ENCODE peak calls at places on chromosomes 3 and 15, in four cellular contexts. D is B cell; V is activated naive CD8-positive, alpha-beta T cell treated with anti-CD3 and anti-CD28 coated beads, Interleukin-2, amount 50 U/mL, for 16 hours; J is RPMI7951. R is an unnamed sample.

GRCh38 chr3:183437696-183438564 is 9.5 kb upstream of the MCF2L2 start:
- DNase-seq in V (no peak), D (no peak), J (no peak), R (no peak)

GRCh38 chr3:115960799-115961198 is 337.5 kb downstream of the GAP43 start:
- DNase-seq in J (no peak), V (no peak), D (no peak), R (peak)

GRCh38 chr3:60756636-60757035 is 494.6 kb downstream of the FHIT start:
- DNase-seq in V (no peak), J (peak), D (no peak), R (no peak)

GRCh38 chr15:92882697-92883642 is 17.2 kb upstream of the CHD2 start:
- DNase-seq in J (no peak), D (peak), V (no peak), R (peak)

GRCh38 chr15:59180946-59181345 is 25.7 kb upstream of the LDHAL6B start:
- DNase-seq in J (no peak), V (no peak), D (no peak), R (no peak)

GRCh38 chr3:73624363-73625123 is at the start of gene PDZRN3:
- DNase-seq in J (peak), V (no peak), D (no peak), R (no peak)

GRCh38 chr15:26045516-26045915 is 182.4 kb upstream of the ATP10A start:
- DNase-seq in J (no peak), V (no peak), D (no peak), R (no peak)

GRCh38 chr3:54772707-54773106 is 155.2 kb downstream of the LRTM1 start:
- DNase-seq in D (no peak), J (no peak), V (no peak), R (no peak)

GRCh38 chr3:119659584-119660291 is 651 bp downstream of the POPDC2 start:
- DNase-seq in D (no peak), J (no peak), V (no peak), R (no peak)

GRCh38 chr3:183437060-183437459 is 8.6 kb upstream of the MCF2L2 start:
- DNase-seq in J (no peak), D (no peak), V (no peak), R (no peak)

GRCh38 chr15:57732526-57733331 is 26.2 kb downstream of the POLR2M start:
- DNase-seq in V (no peak), D (peak), J (peak), R (peak)

GRCh38 chr3:124818398-124819150 is 68.6 kb downstream of the ITGB5 start:
- DNase-seq in V (no peak), J (no peak), D (no peak), R (no peak)

GRCh38 chr3:131356006-131356405 is 25.6 kb upstream of the NUDT16 start:
- DNase-seq in D (no peak), V (no peak), J (peak), R (no peak)

GRCh38 chr3:107822308-107822707 is 268.5 kb downstream of the CD47 start:
- DNase-seq in D (no peak), V (no peak), J (no peak), R (no peak)

GRCh38 chr15:91223902-91224301 is 123.8 kb downstream of the SV2B start:
- DNase-seq in D (no peak), V (no peak), J (no peak), R (no peak)

GRCh38 chr15:80643296-80643965 is 51.7 kb upstream of the ABHD17C start:
- DNase-seq in D (no peak), J (peak), V (no peak), R (no peak)

GRCh38 chr3:140117111-140117526 is 182.1 kb downstream of the CLSTN2 start:
- DNase-seq in J (peak), V (no peak), D (no peak), R (no peak)

GRCh38 chr3:108085821-108086350 is 4.9 kb downstream of the CD47 start:
- DNase-seq in J (no peak), V (no peak), D (no peak), R (no peak)

GRCh38 chr15:76866716-76867321 is 38.3 kb downstream of the SCAPER start:
- DNase-seq in V (no peak), D (peak), J (peak), R (no peak)

GRCh38 chr3:66603161-66603611 is 102.4 kb upstream of the LRIG1 start:
- DNase-seq in V (no peak), J (no peak), D (no peak), R (no peak)

GRCh38 chr3:149466192-149466591 is 8.3 kb upstream of the TM4SF4 start:
- DNase-seq in J (peak), V (no peak), D (no peak), R (no peak)

GRCh38 chr15:70355275-70355795 is 257.6 kb upstream of the TLE3 start:
- DNase-seq in J (no peak), D (no peak), V (no peak), R (no peak)

GRCh38 chr3:27556854-27557253 is 72.7 kb upstream of the SLC4A7 start:
- DNase-seq in V (no peak), J (peak), D (no peak), R (no peak)

GRCh38 chr3:68436619-68437411 is 495.5 kb downstream of the TAFA4 start:
- DNase-seq in V (no peak), J (no peak), D (no peak), R (no peak)

GRCh38 chr3:13500133-13500885 is 20.2 kb downstream of the HDAC11 start:
- DNase-seq in D (no peak), V (no peak), J (no peak), R (peak)